ENCODE peak calls at places on chromosomes 12 and 14, in six cellular contexts. E, N, L, F, C and O are unnamed samples.

GRCh38 chr14:82694820-82695219 is 1161.2 kb upstream of the SEL1L start:
- DNase-seq in E (no peak), N (no peak), L (no peak), F (no peak), C (no peak), O (no peak)

GRCh38 chr14:58014778-58015177 is 137.2 kb downstream of the ARMH4 start:
- DNase-seq in E (no peak), N (no peak), L (no peak), F (no peak), C (no peak), O (no peak)

GRCh38 chr14:103522028-103522581 is 525 bp downstream of the CKB start:
- DNase-seq in E (no peak), N (no peak), L (peak), F (peak), C (no peak), O (no peak)

GRCh38 chr12:87661770-87662402 is 367.3 kb downstream of the C12orf50 start:
- DNase-seq in E (no peak), N (no peak), L (no peak), F (no peak), C (no peak), O (no peak)

GRCh38 chr14:81247271-81247766 is 26.6 kb upstream of the GTF2A1 start:
- DNase-seq in E (no peak), N (no peak), L (no peak), F (no peak), C (no peak), O (no peak)

GRCh38 chr12:7376196-7376595 is 67.8 kb downstream of the CD163L1 start:
- DNase-seq in E (no peak), N (no peak), L (no peak), F (no peak), C (no peak), O (no peak)

GRCh38 chr14:102616799-102617198 is 24.4 kb downstream of the RCOR1 start:
- DNase-seq in E (no peak), N (no peak), L (no peak), F (no peak), C (peak), O (no peak)

GRCh38 chr14:50714452-50715073 is 46.5 kb upstream of the SAV1 start:
- DNase-seq in E (no peak), N (no peak), L (peak), F (peak), C (peak), O (no peak)

GRCh38 chr12:2813573-2814185 is 1.2 kb downstream of the ITFG2 start:
- DNase-seq in E (no peak), N (peak), L (peak), F (peak), C (peak), O (no peak)

GRCh38 chr12:119725523-119725922 is 57.6 kb downstream of the PRKAB1 start:
- DNase-seq in E (no peak), N (no peak), L (no peak), F (no peak), C (no peak), O (no peak)

GRCh38 chr12:59396519-59396918 is 199.3 kb upstream of the SLC16A7 start:
- DNase-seq in E (no peak), N (peak), L (no peak), F (no peak), C (no peak), O (no peak)

GRCh38 chr14:97164014-97164413 is 366.8 kb downstream of the VRK1 start:
- DNase-seq in E (no peak), N (no peak), L (no peak), F (no peak), C (no peak), O (no peak)

GRCh38 chr12:54419088-54419887 is at the start of gene ITGA5:
- DNase-seq in E (peak), N (peak), L (peak), F (peak), C (no peak), O (peak)

GRCh38 chr14:55451398-55451797 is 11.0 kb upstream of the TBPL2 start:
- DNase-seq in E (no peak), N (no peak), L (no peak), F (no peak), C (no peak), O (no peak)
- TF ChIP-seq EP300 in E (no peak), N (no peak), L (no peak), F (no peak), C (no peak), O (no peak)

GRCh38 chr12:56723889-56724659 is 1.0 kb downstream of the NACA start:
- DNase-seq in E (no peak), N (peak), L (peak), F (no peak), C (peak), O (no peak)

GRCh38 chr12:56723352-56723751 is 1.7 kb downstream of the NACA start:
- DNase-seq in E (no peak), N (no peak), L (no peak), F (no peak), C (no peak), O (no peak)

GRCh38 chr12:56724989-56725722 is at the start of gene NACA:
- DNase-seq in E (peak), N (peak), L (peak), F (peak), C (peak), O (peak)

GRCh38 chr12:56725723-56726102 is 614 bp upstream of the NACA start:
- DNase-seq in E (no peak), N (no peak), L (no peak), F (no peak), C (no peak), O (no peak)

GRCh38 chr12:56724660-56724988 is 475 bp downstream of the NACA start:
- DNase-seq in E (no peak), N (no peak), L (no peak), F (no peak), C (no peak), O (no peak)
- TF ChIP-seq POLR2AphosphoS5 in E (no peak), N (no peak), L (no peak), F (no peak), C (no peak), O (no peak)

GRCh38 chr12:109879332-109880048 is 851 bp downstream of the GLTP start:
- DNase-seq in E (no peak), N (no peak), L (no peak), F (peak), C (no peak), O (no peak)

GRCh38 chr12:109877504-109878246 is 2.7 kb downstream of the GLTP start:
- DNase-seq in E (no peak), N (no peak), L (no peak), F (no peak), C (no peak), O (no peak)

GRCh38 chr12:109876406-109876805 is 3.9 kb downstream of the GLTP start:
- DNase-seq in E (no peak), N (no peak), L (no peak), F (no peak), C (no peak), O (no peak)

GRCh38 chr12:109878749-109879148 is 1.6 kb downstream of the GLTP start:
- DNase-seq in E (no peak), N (no peak), L (no peak), F (no peak), C (no peak), O (no peak)

DNA sequence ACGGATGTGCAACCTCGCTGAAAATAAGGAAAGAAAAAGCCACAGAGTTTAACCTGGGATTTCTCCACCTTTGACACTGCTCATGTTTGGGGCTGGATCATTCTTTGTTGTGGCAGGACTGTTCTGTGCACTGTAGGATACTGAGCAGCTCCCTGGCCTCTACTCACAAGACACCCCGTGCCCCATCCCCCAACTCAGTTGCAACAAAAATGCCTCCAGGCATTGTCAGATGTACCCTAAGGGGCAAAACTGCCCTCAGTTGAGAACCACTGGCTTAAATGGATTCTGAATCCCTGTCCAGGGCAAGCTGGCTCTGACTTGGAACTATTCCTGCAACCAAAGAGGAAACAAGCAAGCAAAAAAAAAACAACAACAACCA is 2.1 kb downstream of the GLTP start:
- DNase-seq in E (no peak), N (no peak), L (no peak), F (no peak), C (no peak), O (no peak)
- H3K27ac ChIP-seq in E (peak), N (no peak), L (no peak), F (no peak), C (no peak), O (no peak)

DNA sequence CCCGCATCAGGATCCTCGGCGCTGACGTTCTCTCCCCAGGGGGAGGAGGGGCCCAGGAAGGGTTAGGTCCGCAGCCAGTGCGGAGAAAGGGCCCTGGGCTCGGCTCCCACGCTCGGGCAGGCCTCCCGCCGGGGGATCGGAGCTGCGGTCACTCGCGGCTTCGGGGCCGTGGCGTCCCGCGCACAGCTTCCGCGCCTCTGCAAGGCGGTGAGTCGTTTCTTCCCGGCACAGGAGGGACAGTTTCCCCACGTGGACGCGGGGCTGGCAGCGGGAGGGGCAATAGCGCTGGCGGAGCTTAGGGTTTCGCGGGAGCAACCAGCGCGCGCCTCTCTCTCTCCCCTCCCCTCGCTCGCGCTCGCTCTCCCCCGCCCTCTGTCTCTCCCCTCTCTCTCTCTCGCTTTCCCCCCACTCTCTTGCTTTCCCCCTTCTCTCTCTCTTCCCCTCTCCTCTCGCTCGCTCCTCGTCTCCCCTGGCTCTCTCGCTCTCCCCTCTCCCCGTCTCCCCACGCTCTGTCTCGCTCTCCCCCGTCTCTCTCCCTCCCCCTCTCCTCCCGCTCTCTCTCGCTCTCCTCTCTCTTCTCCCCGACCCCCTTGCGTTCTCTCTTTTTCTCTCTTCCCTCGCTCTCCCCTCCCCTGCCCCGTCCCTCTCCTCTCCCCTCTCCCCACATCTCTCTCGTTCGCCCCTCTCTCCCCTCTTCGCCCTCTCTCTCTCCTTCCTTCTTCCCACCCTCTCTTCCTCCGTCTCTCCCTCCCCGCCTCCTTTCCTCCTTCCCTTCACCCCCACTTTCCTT is 12.8 kb upstream of the MAP3K9 start:
- DNase-seq in E (no peak), N (peak), L (no peak), F (peak), C (no peak), O (peak)
- TF ChIP-seq EP300 in E (no peak), N (no peak), L (no peak), F (no peak), C (no peak), O (no peak)

GRCh38 chr14:24164591-24164991 is 3.5 kb downstream of the IRF9 start:
- DNase-seq in E (no peak), N (no peak), L (no peak), F (no peak), C (no peak), O (peak)

GRCh38 chr14:24172261-24172860 is 481 bp downstream of the REC8 start:
- DNase-seq in E (no peak), N (no peak), L (no peak), F (peak), C (no peak), O (no peak)

GRCh38 chr14:24171422-24172260 is at the start of gene REC8:
- DNase-seq in E (no peak), N (peak), L (no peak), F (peak), C (no peak), O (peak)

GRCh38 chr14:24165785-24166184 is 4.7 kb downstream of the IRF9 start:
- DNase-seq in E (no peak), N (no peak), L (no peak), F (no peak), C (no peak), O (no peak)

GRCh38 chr14:24167527-24168114 is 4.3 kb upstream of the REC8 start:
- DNase-seq in E (no peak), N (no peak), L (no peak), F (no peak), C (no peak), O (no peak)
- TF ChIP-seq POLR2AphosphoS5 in E (no peak), N (no peak), L (no peak), F (no peak), C (no peak), O (no peak)